ENCODE peak calls at places on chromosome 14, in five cellular contexts. R is SK-N-SH, D is H1, C is tibial nerve, V is A549. Z is an unnamed sample.

GRCh38 chr14:30223385-30223785 is 295.7 kb upstream of the PRKD1 start:
- DNase-seq in R (no peak), D (no peak), C (peak), V (peak), Z (peak)

GRCh38 chr14:26392498-26392897 is 205.3 kb downstream of the NOVA1 start:
- DNase-seq in R (no peak), D (no peak), C (no peak), V (no peak), Z (no peak)

GRCh38 chr14:23042162-23042965 is at the start of gene PSMB11:
- DNase-seq in R (no peak), D (no peak), C (no peak), V (no peak), Z (no peak)

GRCh38 chr14:58315606-58316005 is 17.3 kb downstream of the ARID4A start:
- DNase-seq in R (no peak), D (no peak), C (no peak), V (no peak), Z (no peak)

GRCh38 chr14:92280554-92281262 is 42.3 kb upstream of the SLC24A4 start:
- DNase-seq in R (no peak), D (no peak), C (no peak), V (no peak), Z (no peak)

GRCh38 chr14:99508896-99509629 is 27.9 kb downstream of the CCNK start:
- DNase-seq in R (no peak), D (peak), C (no peak), V (no peak), Z (no peak)

GRCh38 chr14:69346710-69347109 is 51.4 kb downstream of the ERH start:
- DNase-seq in R (peak), D (peak), C (no peak), V (peak), Z (no peak)

GRCh38 chr14:90986510-90986909 is 73.9 kb downstream of the RPS6KA5 start:
- DNase-seq in R (no peak), D (no peak), C (no peak), V (no peak), Z (no peak)

GRCh38 chr14:65286443-65286842 is 126.1 kb upstream of the FUT8 start:
- DNase-seq in R (peak), D (no peak), C (no peak), V (peak), Z (no peak)

GRCh38 chr14:65042731-65043372 is 56.2 kb downstream of the FNTB start:
- DNase-seq in R (no peak), D (no peak), C (no peak), V (no peak), Z (no peak)

GRCh38 chr14:30015471-30015870 is 87.8 kb upstream of the PRKD1 start:
- DNase-seq in R (no peak), D (no peak), C (no peak), V (no peak), Z (no peak)

GRCh38 chr14:101068293-101068957 is 164.9 kb upstream of the RTL1 start:
- DNase-seq in R (no peak), D (peak), C (peak), V (no peak), Z (peak)

GRCh38 chr14:22653012-22653621 is 9.0 kb upstream of the OR6J1 start:
- DNase-seq in R (peak), D (peak), C (peak), V (peak), Z (peak)

GRCh38 chr14:59213368-59214315 is 25.2 kb downstream of the DAAM1 start:
- DNase-seq in R (no peak), D (no peak), C (no peak), V (no peak), Z (no peak)

GRCh38 chr14:103801459-103801858 is 45.9 kb downstream of the PPP1R13B start:
- DNase-seq in R (no peak), D (no peak), C (no peak), V (no peak), Z (no peak)

GRCh38 chr14:53365516-53366130 is 212.5 kb upstream of the DDHD1 start:
- DNase-seq in R (no peak), D (no peak), C (no peak), V (no peak), Z (no peak)

GRCh38 chr14:102893452-102893851 is 29.0 kb upstream of the AMN start:
- DNase-seq in R (no peak), D (no peak), C (peak), V (no peak), Z (peak)

GRCh38 chr14:71231521-71232393 is 324.5 kb downstream of the PCNX1 start:
- DNase-seq in R (peak), D (peak), C (no peak), V (no peak), Z (no peak)

GRCh38 chr14:36659822-36660735 is 1.6 kb upstream of the PAX9 start:
- DNase-seq in R (no peak), D (peak), C (no peak), V (no peak), Z (no peak)

GRCh38 chr14:39467889-39468524 is 35.8 kb upstream of the FBXO33 start:
- DNase-seq in R (no peak), D (peak), C (no peak), V (no peak), Z (no peak)

GRCh38 chr14:87864356-87865230 is 128.4 kb downstream of the GALC start:
- DNase-seq in R (no peak), D (no peak), C (no peak), V (no peak), Z (no peak)

GRCh38 chr14:40394634-40395340 is 962.6 kb upstream of the FBXO33 start:
- DNase-seq in R (no peak), D (no peak), C (no peak), V (no peak), Z (no peak)

GRCh38 chr14:55065411-55065810 is 14.0 kb downstream of the MAPK1IP1L start:
- DNase-seq in R (no peak), D (no peak), C (no peak), V (no peak), Z (no peak)

GRCh38 chr14:57209561-57209960 is 59.1 kb downstream of the EXOC5 start:
- DNase-seq in R (no peak), D (no peak), C (no peak), V (no peak), Z (no peak)

GRCh38 chr14:43145361-43145760 is 1361.7 kb downstream of the FSCB start:
- DNase-seq in R (no peak), D (no peak), C (no peak), V (no peak), Z (no peak)

GRCh38 chr14:92037989-92038388 is 1.9 kb downstream of the TRIP11 start:
- DNase-seq in R (peak), D (no peak), C (no peak), V (no peak), Z (no peak)

GRCh38 chr14:58572092-58572853 is 65.5 kb upstream of the DACT1 start:
- DNase-seq in R (no peak), D (no peak), C (no peak), V (peak), Z (no peak)

GRCh38 chr14:69891422-69891821 is 12.2 kb downstream of the SMOC1 start:
- DNase-seq in R (no peak), D (peak), C (no peak), V (no peak), Z (no peak)

GRCh38 chr14:36647827-36648753 is 13.6 kb upstream of the PAX9 start:
- DNase-seq in R (peak), D (peak), C (no peak), V (peak), Z (no peak)

GRCh38 chr14:74571901-74572828 is 39.9 kb downstream of the LTBP2 start:
- DNase-seq in R (no peak), D (no peak), C (no peak), V (peak), Z (no peak)

GRCh38 chr14:60277605-60278190 is 28.7 kb downstream of the PPM1A start:
- DNase-seq in R (no peak), D (no peak), C (no peak), V (no peak), Z (no peak)

GRCh38 chr14:103220982-103221641 is 97.9 kb downstream of the TNFAIP2 start:
- DNase-seq in R (no peak), D (no peak), C (no peak), V (no peak), Z (no peak)

GRCh38 chr14:67446371-67447032 is 34.5 kb upstream of the PLEK2 start:
- DNase-seq in R (no peak), D (no peak), C (no peak), V (no peak), Z (no peak)

GRCh38 chr14:52563120-52563519 is 10.5 kb downstream of the GPR137C start:
- DNase-seq in R (peak), D (no peak), C (no peak), V (no peak), Z (no peak)

GRCh38 chr14:36229262-36229661 is 52.7 kb upstream of the PTCSC3 start:
- DNase-seq in R (no peak), D (no peak), C (no peak), V (no peak), Z (no peak)

GRCh38 chr14:101194356-101195308 is 291.1 kb upstream of the RTL1 start:
- DNase-seq in R (no peak), D (peak), C (no peak), V (no peak), Z (peak)

GRCh38 chr14:68688872-68689371 is 103.9 kb downstream of the ZFP36L1 start:
- DNase-seq in R (peak), D (peak), C (no peak), V (no peak), Z (peak)

GRCh38 chr14:86654558-86655184 is 1124.7 kb downstream of the FLRT2 start:
- DNase-seq in R (peak), D (peak), C (peak), V (peak), Z (no peak)
- TF ChIP-seq CTCF in R (peak), D (peak), C (peak), V (peak), Z (no peak)

GRCh38 chr14:50947446-50947845 is 3.2 kb upstream of the PYGL start:
- DNase-seq in R (no peak), D (no peak), C (no peak), V (no peak), Z (no peak)
- TF ChIP-seq EP300 in R (no peak), D (no peak), C (peak), V (no peak), Z (no peak)

GRCh38 chr14:89731534-89731933 is 223.0 kb downstream of the EFCAB11 start:
- DNase-seq in R (no peak), D (no peak), C (no peak), V (no peak), Z (no peak)
- TF ChIP-seq CTCF in R (no peak), D (no peak), C (no peak), V (no peak), Z (no peak)

DNA sequence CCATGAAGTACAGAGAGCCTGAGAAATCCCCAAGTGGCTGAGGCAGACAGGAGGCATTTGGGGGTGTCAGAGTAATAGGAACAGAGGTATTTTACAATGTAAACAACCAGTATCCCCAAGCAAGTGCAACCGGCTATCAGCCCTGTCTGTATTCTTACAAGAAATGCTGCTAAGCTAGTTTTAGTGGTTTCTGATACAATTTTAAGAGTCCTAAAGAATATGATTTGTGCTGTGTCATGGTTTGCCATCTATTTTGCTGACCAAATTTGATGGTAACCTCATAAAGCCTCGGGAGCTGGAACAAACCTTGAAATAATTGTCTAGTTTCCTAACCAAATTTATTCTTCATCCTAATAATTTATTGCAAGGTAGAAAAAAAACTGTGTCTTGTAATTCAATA is 46.7 kb upstream of the EGLN3 start:
- DNase-seq in R (no peak), D (no peak), C (no peak), V (no peak), Z (no peak)
- TF ChIP-seq EP300 in R (no peak), D (no peak), C (no peak), V (no peak), Z (no peak)